ENCODE peak calls at places on chromosome 3, in eight cellular contexts. O is upper lobe of right lung, E is neural progenitor cell, L is tibial artery, M is vagina, W is fibroblast of pulmonary artery, D is sigmoid colon, S is Peyer's patch. X is an unnamed sample.

GRCh38 chr3:190056795-190057194 is 63.9 kb downstream of the P3H2 start:
- DNase-seq in M (no peak), W (no peak), S (no peak), L (no peak), O (no peak), D (no peak), E (no peak), X (no peak)

GRCh38 chr3:44125882-44126281 is 115.8 kb upstream of the TOPAZ1 start:
- DNase-seq in W (peak), S (no peak), E (no peak), M (no peak), O (no peak), D (no peak), L (no peak), X (no peak)

GRCh38 chr3:136882575-136882974 is 20.6 kb downstream of the NCK1 start:
- DNase-seq in D (no peak), W (no peak), O (no peak), S (no peak), E (no peak), M (no peak), L (no peak), X (no peak)

GRCh38 chr3:145865329-145865904 is 295.6 kb downstream of the PLOD2 start:
- DNase-seq in D (no peak), L (no peak), M (no peak), O (no peak), W (peak), S (no peak), E (no peak), X (no peak)

GRCh38 chr3:112463250-112463649 is 36.0 kb downstream of the BTLA start:
- DNase-seq in E (no peak), M (no peak), D (no peak), L (no peak), O (no peak), W (no peak), S (no peak), X (no peak)

GRCh38 chr3:78507196-78507984 is 1260.4 kb downstream of the ROBO1 start:
- DNase-seq in D (no peak), E (no peak), W (no peak), M (no peak), L (no peak), O (no peak), S (no peak), X (no peak)

GRCh38 chr3:50817756-50818518 is 143.2 kb downstream of the DOCK3 start:
- DNase-seq in S (no peak), O (no peak), M (no peak), E (no peak), L (no peak), W (no peak), D (no peak), X (no peak)

GRCh38 chr3:17213102-17213501 is 328.3 kb downstream of the PLCL2 start:
- DNase-seq in L (no peak), W (peak), O (no peak), S (no peak), M (no peak), E (no peak), D (no peak), X (no peak)

GRCh38 chr3:171049831-171050444 is 23.4 kb upstream of the SLC2A2 start:
- DNase-seq in S (peak), L (peak), W (peak), D (no peak), M (no peak), O (peak), E (peak), X (no peak)

GRCh38 chr3:128339491-128340012 is 127.1 kb downstream of the DNAJB8 start:
- DNase-seq in M (no peak), W (no peak), E (no peak), S (no peak), L (no peak), O (no peak), D (peak), X (no peak)

GRCh38 chr3:147218976-147219375 is 187.4 kb downstream of the ZIC4 start:
- DNase-seq in M (no peak), E (peak), S (no peak), L (no peak), W (no peak), O (no peak), D (no peak), X (no peak)

GRCh38 chr3:149177122-149177521 is 44.5 kb downstream of the CP start:
- DNase-seq in O (no peak), M (no peak), S (no peak), W (no peak), D (no peak), E (peak), L (no peak), X (no peak)

GRCh38 chr3:36942632-36943248 is 2.1 kb downstream of the TRANK1 start:
- DNase-seq in L (no peak), O (no peak), S (no peak), W (no peak), M (no peak), E (no peak), D (no peak), X (no peak)

GRCh38 chr3:183975981-183976662 is 41.6 kb downstream of the ABCC5 start:
- DNase-seq in E (no peak), D (no peak), L (no peak), W (peak), S (no peak), O (no peak), M (no peak), X (no peak)

GRCh38 chr3:48561045-48561736 is 2.4 kb downstream of the UCN2 start:
- DNase-seq in W (peak), M (no peak), O (peak), S (peak), L (peak), E (peak), D (peak), X (no peak)

GRCh38 chr3:36729204-36730056 is 34.9 kb downstream of the DCLK3 start:
- DNase-seq in S (no peak), M (no peak), E (peak), D (no peak), L (no peak), W (peak), O (no peak), X (no peak)

GRCh38 chr3:47464603-47465002 is 11.1 kb downstream of the SCAP start:
- DNase-seq in L (no peak), E (no peak), O (no peak), W (no peak), M (no peak), D (no peak), S (no peak), X (no peak)

GRCh38 chr3:37864904-37865303 is 3.2 kb downstream of the CTDSPL start:
- DNase-seq in M (no peak), D (no peak), S (no peak), W (no peak), O (no peak), E (no peak), L (no peak), X (no peak)

DNA sequence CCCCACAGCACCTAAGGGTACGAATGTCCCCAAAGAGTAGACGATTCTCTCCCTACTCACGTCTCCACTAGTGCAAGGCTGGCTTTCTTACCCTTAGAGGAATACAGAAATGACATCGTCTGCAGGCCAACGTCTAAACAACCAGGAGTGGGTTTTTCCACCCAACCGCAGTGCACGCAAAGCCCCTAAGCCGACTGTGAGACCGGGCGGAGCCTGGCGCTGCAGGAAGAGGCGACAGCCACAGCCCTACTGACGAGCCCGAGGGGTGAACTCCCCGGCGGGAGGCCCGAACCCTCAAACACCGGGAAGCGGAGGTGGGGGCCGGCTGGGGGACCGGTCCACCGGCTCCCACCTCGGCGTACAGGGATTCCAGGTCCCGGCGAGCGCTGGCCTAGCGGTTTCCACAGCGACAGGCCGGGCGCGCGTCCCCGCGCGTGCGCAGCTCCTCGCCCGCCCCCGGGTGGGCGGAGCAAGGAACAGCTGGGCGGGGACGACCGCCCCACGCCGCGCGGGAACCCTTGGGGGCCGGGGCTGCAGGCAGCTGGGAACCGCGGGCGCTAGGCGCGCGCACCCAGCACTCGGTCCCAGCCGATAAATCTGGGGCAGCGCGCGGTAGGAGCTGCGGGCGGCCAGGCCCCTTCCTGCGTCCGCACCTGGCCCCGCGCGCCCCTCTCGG is at the start of the genes CEP19 and PIGX:
- DNase-seq in W (peak), L (peak), S (peak), D (peak), O (peak), M (no peak), E (peak), X (peak)
- TF ChIP-seq CTCF in W (no peak), L (peak), S (no peak), D (no peak), O (no peak), M (no peak), E (no peak), X (no peak)

GRCh38 chr3:62557450-62557849 is 184.1 kb upstream of the FEZF2 start:
- DNase-seq in D (no peak), O (no peak), M (no peak), L (no peak), W (no peak), S (no peak), E (no peak), X (no peak)

GRCh38 chr3:62557983-62558382 is 184.6 kb upstream of the FEZF2 start:
- DNase-seq in S (no peak), W (no peak), D (no peak), O (no peak), M (no peak), E (no peak), L (no peak), X (no peak)

GRCh38 chr3:62558549-62559112 is 185.3 kb upstream of the FEZF2 start:
- DNase-seq in M (no peak), D (no peak), W (peak), L (no peak), O (no peak), S (no peak), E (peak), X (no peak)

GRCh38 chr3:62562017-62562416 is 188.7 kb upstream of the FEZF2 start:
- DNase-seq in S (no peak), M (no peak), W (peak), O (no peak), E (no peak), D (no peak), L (no peak), X (no peak)

GRCh38 chr3:62559831-62560445 is 186.6 kb upstream of the FEZF2 start:
- DNase-seq in E (peak), M (no peak), W (peak), D (no peak), L (no peak), S (no peak), O (no peak), X (no peak)
- TF ChIP-seq CTCF in E (peak), M (no peak), W (peak), D (no peak), L (peak), S (no peak), O (peak), X (peak)

DNA sequence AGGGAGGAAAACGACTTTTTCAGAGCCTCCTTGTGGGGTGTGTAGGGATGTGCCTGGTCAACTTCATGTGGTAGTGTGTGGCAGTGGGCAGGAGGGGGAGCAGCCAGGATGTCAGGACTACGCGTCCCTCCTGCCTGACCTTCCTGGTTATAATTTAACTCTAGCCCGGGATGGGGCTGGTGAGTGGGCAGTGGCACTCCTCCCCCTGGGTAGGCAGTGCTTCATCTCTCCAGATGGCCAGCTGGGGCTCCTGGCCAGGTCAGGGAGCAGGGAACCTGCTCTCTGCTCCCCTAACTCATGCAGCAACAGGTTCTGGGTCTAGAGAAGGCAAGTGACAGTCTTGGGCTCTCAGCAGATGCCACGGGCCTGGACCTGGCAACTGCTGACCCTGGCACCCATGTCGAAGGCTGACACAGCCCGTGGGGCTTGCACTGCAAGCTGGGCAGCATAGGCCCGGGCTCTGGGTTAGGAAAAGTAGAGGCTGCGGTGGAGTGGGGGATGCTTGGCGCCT is 2.6 kb downstream of the ITIH4 start:
- DNase-seq in S (no peak), O (no peak), E (peak), W (no peak), L (no peak), D (no peak), M (no peak), X (no peak)
- TF ChIP-seq CTCF in S (no peak), O (no peak), E (peak), W (no peak), L (no peak), D (no peak), M (no peak), X (no peak)

GRCh38 chr3:125163739-125164601 is 48.6 kb downstream of the SLC12A8 start:
- DNase-seq in D (no peak), E (peak), M (no peak), W (no peak), S (no peak), O (peak), L (no peak), X (no peak)
- TF ChIP-seq CTCF in D (no peak), E (peak), M (no peak), W (peak), S (no peak), O (peak), L (no peak), X (no peak)

GRCh38 chr3:119810018-119810435 is 28.1 kb downstream of the NR1I2 start:
- DNase-seq in S (peak), E (no peak), D (no peak), W (peak), L (no peak), O (peak), M (no peak), X (no peak)
- TF ChIP-seq CTCF in S (no peak), E (no peak), D (no peak), W (peak), L (no peak), O (peak), M (no peak), X (no peak)

DNA sequence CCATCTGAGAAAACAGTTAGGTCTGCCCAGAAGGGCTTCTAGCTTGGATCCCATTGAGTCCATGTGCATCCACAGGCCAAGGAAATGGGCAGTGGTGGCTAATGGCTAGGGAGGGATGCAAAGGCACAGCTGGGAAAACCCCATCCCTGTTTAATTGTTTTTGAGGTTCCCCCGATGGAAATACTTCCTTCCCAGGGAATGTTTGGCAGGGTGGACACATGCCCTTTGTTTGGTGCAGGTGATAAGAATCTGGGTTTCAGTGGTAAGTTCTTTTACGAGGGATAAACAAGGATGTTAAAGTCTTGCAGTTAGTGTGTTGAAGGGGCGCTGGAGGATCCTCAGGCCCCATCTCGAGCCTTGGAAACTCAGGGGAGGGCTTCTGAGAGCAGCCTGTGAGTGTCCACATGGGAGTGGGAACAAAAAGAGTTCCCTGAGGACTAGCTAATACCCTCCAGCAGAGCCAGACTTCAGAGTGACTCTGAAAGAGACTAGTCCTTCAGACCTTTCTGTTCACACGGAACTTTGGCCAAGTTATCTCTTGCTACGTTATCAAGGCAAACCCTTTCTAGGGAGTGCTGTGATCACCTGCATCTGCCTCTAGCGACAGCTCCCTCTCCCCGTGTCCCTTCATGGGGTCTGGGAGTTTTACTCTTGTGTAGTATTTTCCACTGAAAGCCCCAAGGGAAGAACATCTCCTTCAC is 17.4 kb downstream of the PTPRG start:
- DNase-seq in O (no peak), D (no peak), L (no peak), E (peak), M (no peak), S (no peak), W (no peak), X (no peak)
- TF ChIP-seq CTCF in O (no peak), D (no peak), L (no peak), E (no peak), M (no peak), S (no peak), W (no peak), X (no peak)

X was measured in mesothelial cell of epicardium.